ENCODE peak calls at places on chromosomes 3 and 15, in five cellular contexts. One of them, this sample, is unnamed. For H3K27me3, the result is how much of the 10 kb centered on the place peaks cover.

GRCh38 chr15:50134524-50135024 is 15.5 kb upstream of the ATP8B4 start:
- DNase-seq in aorta: no peak
- DNase-seq in spleen: no peak
- DNase-seq in GM23248: peak
- DNase-seq in adrenal gland: no peak
- DNase-seq in this sample: peak

GRCh38 chr15:52486003-52486996 is 42.4 kb downstream of the MYO5A start:
- DNase-seq in aorta: no peak
- DNase-seq in spleen: no peak
- DNase-seq in GM23248: no peak
- DNase-seq in adrenal gland: no peak
- DNase-seq in this sample: no peak

GRCh38 chr3:173025941-173026340 is 115.1 kb downstream of the SPATA16 start:
- DNase-seq in GM23248: no peak
- DNase-seq in aorta: no peak
- DNase-seq in adrenal gland: no peak
- DNase-seq in spleen: no peak
- DNase-seq in this sample: no peak

GRCh38 chr3:63364909-63365308 is 86.8 kb downstream of the SYNPR start:
- DNase-seq in GM23248: peak
- DNase-seq in aorta: no peak
- DNase-seq in adrenal gland: no peak
- DNase-seq in spleen: no peak
- DNase-seq in this sample: peak

GRCh38 chr3:181839915-181840295 is 128.2 kb downstream of the SOX2 start:
- DNase-seq in aorta: no peak
- DNase-seq in spleen: no peak
- DNase-seq in adrenal gland: no peak
- DNase-seq in GM23248: no peak
- DNase-seq in this sample: no peak

GRCh38 chr15:27456807-27457206 is 485.8 kb downstream of the GABRG3 start:
- DNase-seq in GM23248: no peak
- DNase-seq in aorta: no peak
- DNase-seq in adrenal gland: no peak
- DNase-seq in spleen: no peak
- DNase-seq in this sample: no peak

GRCh38 chr3:95654567-95655362 is 1159.6 kb upstream of the EPHA6 start:
- DNase-seq in spleen: no peak
- DNase-seq in GM23248: no peak
- DNase-seq in adrenal gland: no peak
- DNase-seq in aorta: no peak
- DNase-seq in this sample: no peak

GRCh38 chr3:66261318-66261717 is 40.5 kb downstream of the SLC25A26 start:
- DNase-seq in spleen: no peak
- DNase-seq in adrenal gland: no peak
- DNase-seq in GM23248: peak
- DNase-seq in aorta: no peak
- DNase-seq in this sample: no peak

GRCh38 chr3:74287557-74287956 is 326.9 kb downstream of the CNTN3 start:
- DNase-seq in spleen: no peak
- DNase-seq in aorta: no peak
- DNase-seq in GM23248: peak
- DNase-seq in adrenal gland: no peak
- DNase-seq in this sample: no peak

GRCh38 chr3:31968391-31968926 is 12.6 kb downstream of the OSBPL10 start:
- DNase-seq in adrenal gland: no peak
- DNase-seq in spleen: no peak
- DNase-seq in aorta: no peak
- DNase-seq in GM23248: peak
- DNase-seq in this sample: no peak

GRCh38 chr3:128726691-128727031 is 678 bp downstream of the RAB7A start:
- DNase-seq in spleen: peak
- DNase-seq in adrenal gland: peak
- DNase-seq in GM23248: peak
- DNase-seq in aorta: peak
- DNase-seq in this sample: peak

GRCh38 chr3:106877632-106878031 is 499.6 kb upstream of the CCDC54 start:
- DNase-seq in spleen: no peak
- DNase-seq in adrenal gland: no peak
- DNase-seq in GM23248: no peak
- DNase-seq in aorta: no peak
- DNase-seq in this sample: no peak

GRCh38 chr15:73183071-73183470 is 130.8 kb downstream of the NEO1 start:
- DNase-seq in GM23248: no peak
- DNase-seq in adrenal gland: no peak
- DNase-seq in aorta: no peak
- DNase-seq in spleen: no peak
- DNase-seq in this sample: no peak

GRCh38 chr3:126995926-126996512 is 13.1 kb downstream of the PLXNA1 start:
- DNase-seq in spleen: no peak
- DNase-seq in adrenal gland: no peak
- DNase-seq in GM23248: no peak
- DNase-seq in aorta: no peak
- DNase-seq in this sample: no peak

GRCh38 chr15:51077565-51078153 is 17.0 kb downstream of the TNFAIP8L3 start:
- DNase-seq in GM23248: peak
- DNase-seq in spleen: peak
- DNase-seq in aorta: peak
- DNase-seq in adrenal gland: peak
- DNase-seq in this sample: peak

GRCh38 chr15:82971223-82971984 is 14.6 kb upstream of the RAMAC start:
- DNase-seq in aorta: no peak
- DNase-seq in GM23248: no peak
- DNase-seq in adrenal gland: no peak
- DNase-seq in spleen: no peak
- DNase-seq in this sample: no peak

GRCh38 chr3:12984023-12984823 is 89.0 kb downstream of the IQSEC1 start:
- DNase-seq in GM23248: peak
- DNase-seq in spleen: no peak
- DNase-seq in aorta: peak
- DNase-seq in adrenal gland: peak
- DNase-seq in this sample: peak

GRCh38 chr15:30870681-30871080 is 33.0 kb upstream of the FAN1 start:
- DNase-seq in aorta: no peak
- DNase-seq in spleen: no peak
- DNase-seq in adrenal gland: no peak
- DNase-seq in GM23248: no peak
- DNase-seq in this sample: no peak

GRCh38 chr3:17967111-17967510 is 224.7 kb upstream of the TBC1D5 start:
- DNase-seq in GM23248: no peak
- DNase-seq in aorta: no peak
- DNase-seq in adrenal gland: no peak
- DNase-seq in spleen: no peak
- DNase-seq in this sample: no peak

GRCh38 chr3:98329392-98330124 is 24.1 kb upstream of the OR5K4 start:
- DNase-seq in adrenal gland: peak
- DNase-seq in aorta: no peak
- DNase-seq in GM23248: peak
- DNase-seq in spleen: no peak
- DNase-seq in this sample: peak

GRCh38 chr15:41286665-41287333 is 45.6 kb downstream of the OIP5 start:
- DNase-seq in GM23248: peak
- DNase-seq in spleen: no peak
- DNase-seq in adrenal gland: no peak
- DNase-seq in aorta: no peak
- DNase-seq in this sample: peak

GRCh38 chr3:41148446-41148845 is 50.9 kb upstream of the CTNNB1 start:
- DNase-seq in adrenal gland: no peak
- DNase-seq in spleen: no peak
- DNase-seq in GM23248: no peak
- DNase-seq in aorta: no peak
- DNase-seq in this sample: no peak

GRCh38 chr15:90423920-90424319 is 35.9 kb downstream of the IQGAP1 start:
- DNase-seq in aorta: no peak
- DNase-seq in adrenal gland: no peak
- DNase-seq in GM23248: no peak
- DNase-seq in spleen: no peak
- DNase-seq in this sample: no peak

GRCh38 chr3:194768586-194768985 is 82.9 kb downstream of the FAM43A start:
- DNase-seq in adrenal gland: no peak
- DNase-seq in aorta: no peak
- DNase-seq in GM23248: no peak
- DNase-seq in spleen: peak
- DNase-seq in this sample: no peak

GRCh38 chr3:16841354-16841753 is 43.4 kb upstream of the PLCL2 start:
- DNase-seq in spleen: no peak
- DNase-seq in aorta: no peak
- DNase-seq in adrenal gland: no peak
- DNase-seq in GM23248: no peak
- DNase-seq in this sample: no peak
- H3K4me3 ChIP-seq in spleen: no peak
- H3K4me3 ChIP-seq in aorta: no peak
- H3K4me3 ChIP-seq in adrenal gland: no peak
- H3K4me3 ChIP-seq in GM23248: no peak
- H3K4me3 ChIP-seq in this sample: no peak

GRCh38 chr3:123449986-123450474 is 1.1 kb upstream of the ADCY5 start:
- DNase-seq in GM23248: peak
- DNase-seq in aorta: peak
- DNase-seq in spleen: no peak
- DNase-seq in adrenal gland: no peak
- DNase-seq in this sample: peak

GRCh38 chr3:123448503-123449091 is at the start of gene ADCY5:
- DNase-seq in GM23248: peak
- DNase-seq in adrenal gland: peak
- DNase-seq in spleen: peak
- DNase-seq in aorta: peak
- DNase-seq in this sample: peak

GRCh38 chr3:123451186-123451585 is 2.3 kb upstream of the ADCY5 start:
- DNase-seq in aorta: no peak
- DNase-seq in adrenal gland: no peak
- DNase-seq in spleen: peak
- DNase-seq in GM23248: no peak
- DNase-seq in this sample: no peak

GRCh38 chr3:123447749-123448502 is 964 bp downstream of the ADCY5 start:
- DNase-seq in spleen: no peak
- DNase-seq in aorta: peak
- DNase-seq in adrenal gland: no peak
- DNase-seq in GM23248: peak
- DNase-seq in this sample: no peak

GRCh38 chr3:123449092-123449985 is 449 bp upstream of the ADCY5 start:
- DNase-seq in adrenal gland: no peak
- DNase-seq in aorta: peak
- DNase-seq in spleen: peak
- DNase-seq in GM23248: peak
- DNase-seq in this sample: peak
- H3K27me3 ChIP-seq in adrenal gland: under half
- H3K27me3 ChIP-seq in aorta: under half
- H3K27me3 ChIP-seq in spleen: under half
- H3K27me3 ChIP-seq in GM23248: half or more
- H3K27me3 ChIP-seq in this sample: under half

GRCh38 chr15:68788265-68788624 is 32.5 kb downstream of the ANP32A start:
- DNase-seq in aorta: no peak
- DNase-seq in adrenal gland: no peak
- DNase-seq in GM23248: no peak
- DNase-seq in spleen: no peak
- DNase-seq in this sample: no peak
- H3K27ac ChIP-seq in aorta: no peak
- H3K27ac ChIP-seq in adrenal gland: no peak
- H3K27ac ChIP-seq in GM23248: no peak
- H3K27ac ChIP-seq in spleen: peak
- H3K27ac ChIP-seq in this sample: peak

GRCh38 chr15:69343133-69343532 is 44.4 kb downstream of the PAQR5 start:
- DNase-seq in aorta: no peak
- DNase-seq in GM23248: no peak
- DNase-seq in spleen: no peak
- DNase-seq in adrenal gland: no peak
- DNase-seq in this sample: no peak
- H3K4me3 ChIP-seq in aorta: no peak
- H3K4me3 ChIP-seq in GM23248: no peak
- H3K4me3 ChIP-seq in spleen: no peak
- H3K4me3 ChIP-seq in adrenal gland: no peak
- H3K4me3 ChIP-seq in this sample: no peak

GRCh38 chr15:89356634-89357298 is 22.1 kb upstream of the POLG start:
- DNase-seq in spleen: peak
- DNase-seq in GM23248: peak
- DNase-seq in adrenal gland: no peak
- DNase-seq in aorta: peak
- DNase-seq in this sample: no peak

GRCh38 chr15:89349212-89349558 is 14.6 kb upstream of the POLG start:
- DNase-seq in aorta: peak
- DNase-seq in GM23248: no peak
- DNase-seq in adrenal gland: no peak
- DNase-seq in spleen: no peak
- DNase-seq in this sample: no peak

GRCh38 chr15:89358435-89358754 is 23.8 kb upstream of the POLG start:
- DNase-seq in GM23248: no peak
- DNase-seq in adrenal gland: no peak
- DNase-seq in spleen: no peak
- DNase-seq in aorta: no peak
- DNase-seq in this sample: no peak

GRCh38 chr15:89353991-89354390 is 19.4 kb upstream of the POLG start:
- DNase-seq in GM23248: no peak
- DNase-seq in spleen: peak
- DNase-seq in aorta: peak
- DNase-seq in adrenal gland: no peak
- DNase-seq in this sample: no peak

DNA sequence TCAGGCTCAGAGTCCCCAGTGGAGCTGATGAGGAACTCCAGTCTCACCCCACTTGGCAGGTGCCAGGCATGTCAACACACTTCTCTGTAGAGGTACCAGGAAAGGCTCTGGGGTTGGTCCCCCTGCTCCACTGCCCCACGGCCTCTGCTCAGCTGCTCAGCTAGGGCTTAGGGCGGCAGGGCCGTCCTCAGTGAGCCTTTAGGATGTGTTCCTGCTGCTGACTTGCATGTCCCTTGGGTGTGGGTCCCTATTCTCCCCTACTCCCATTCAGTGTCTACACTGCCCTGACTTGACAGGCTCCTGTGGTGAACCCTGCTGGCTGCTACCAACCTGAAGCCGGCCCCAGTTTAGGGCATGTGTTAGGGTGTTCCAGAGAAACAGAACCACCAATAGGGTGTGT is 17.9 kb upstream of the POLG start:
- DNase-seq in spleen: peak
- DNase-seq in GM23248: no peak
- DNase-seq in aorta: peak
- DNase-seq in adrenal gland: no peak
- DNase-seq in this sample: no peak
- H3K27me3 ChIP-seq in spleen: under half
- H3K27me3 ChIP-seq in GM23248: half or more
- H3K27me3 ChIP-seq in aorta: under half
- H3K27me3 ChIP-seq in adrenal gland: under half
- H3K27me3 ChIP-seq in this sample: half or more

This sample was measured in cardiac muscle cell.